ENCODE peak calls at places on chromosome 14, in six cellular contexts. One of them, this sample, is unnamed.

GRCh38 chr14:100989924-100990323 is 86.4 kb upstream of the RTL1 start:
- DNase-seq in tibial nerve: no peak
- DNase-seq in effector CD4-positive, alpha-beta T cell: no peak
- DNase-seq in GDM1: no peak
- DNase-seq in fibroblast of lung: no peak
- DNase-seq in skeletal muscle cell: no peak
- DNase-seq in this sample: no peak

GRCh38 chr14:105196228-105196960 is 15.3 kb upstream of the NUDT14 start:
- DNase-seq in skeletal muscle cell: no peak
- DNase-seq in effector CD4-positive, alpha-beta T cell: no peak
- DNase-seq in GDM1: no peak
- DNase-seq in fibroblast of lung: no peak
- DNase-seq in tibial nerve: no peak
- DNase-seq in this sample: no peak

GRCh38 chr14:73059326-73059725 is 992 bp downstream of the RBM25 start:
- DNase-seq in skeletal muscle cell: no peak
- DNase-seq in GDM1: no peak
- DNase-seq in fibroblast of lung: peak; percentile 28
- DNase-seq in effector CD4-positive, alpha-beta T cell: no peak
- DNase-seq in tibial nerve: no peak
- DNase-seq in this sample: no peak

GRCh38 chr14:85766295-85766694 is 236.4 kb downstream of the FLRT2 start:
- DNase-seq in tibial nerve: no peak
- DNase-seq in fibroblast of lung: no peak
- DNase-seq in GDM1: no peak
- DNase-seq in effector CD4-positive, alpha-beta T cell: no peak
- DNase-seq in skeletal muscle cell: no peak
- DNase-seq in this sample: no peak

GRCh38 chr14:70665448-70666363 is 24.0 kb downstream of the TTC9 start:
- DNase-seq in effector CD4-positive, alpha-beta T cell: no peak
- DNase-seq in skeletal muscle cell: no peak
- DNase-seq in fibroblast of lung: no peak
- DNase-seq in tibial nerve: no peak
- DNase-seq in GDM1: no peak
- DNase-seq in this sample: no peak

GRCh38 chr14:52397844-52398243 is 83.7 kb downstream of the PTGER2 start:
- DNase-seq in GDM1: no peak
- DNase-seq in tibial nerve: no peak
- DNase-seq in effector CD4-positive, alpha-beta T cell: no peak
- DNase-seq in skeletal muscle cell: no peak
- DNase-seq in fibroblast of lung: peak; percentile 32
- DNase-seq in this sample: no peak

GRCh38 chr14:104968153-104968527 is 10.0 kb downstream of the AHNAK2 start:
- DNase-seq in GDM1: no peak
- DNase-seq in effector CD4-positive, alpha-beta T cell: no peak
- DNase-seq in skeletal muscle cell: no peak
- DNase-seq in tibial nerve: peak; percentile 74
- DNase-seq in fibroblast of lung: peak; percentile 64
- DNase-seq in this sample: no peak

GRCh38 chr14:73995977-73996378 is 23.1 kb downstream of the ENTPD5 start:
- DNase-seq in GDM1: no peak
- DNase-seq in effector CD4-positive, alpha-beta T cell: no peak
- DNase-seq in fibroblast of lung: no peak
- DNase-seq in skeletal muscle cell: no peak
- DNase-seq in tibial nerve: no peak
- DNase-seq in this sample: no peak

GRCh38 chr14:80266930-80267329 is 55.6 kb upstream of the DIO2 start:
- DNase-seq in fibroblast of lung: no peak
- DNase-seq in tibial nerve: no peak
- DNase-seq in effector CD4-positive, alpha-beta T cell: no peak
- DNase-seq in GDM1: no peak
- DNase-seq in skeletal muscle cell: no peak
- DNase-seq in this sample: no peak

GRCh38 chr14:91377700-91378652 is 39.6 kb downstream of the CCDC88C start:
- DNase-seq in GDM1: no peak
- DNase-seq in effector CD4-positive, alpha-beta T cell: no peak
- DNase-seq in tibial nerve: no peak
- DNase-seq in skeletal muscle cell: no peak
- DNase-seq in fibroblast of lung: no peak
- DNase-seq in this sample: no peak

GRCh38 chr14:26917086-26917485 is 319.3 kb upstream of the NOVA1 start:
- DNase-seq in fibroblast of lung: peak; percentile 78
- DNase-seq in GDM1: no peak
- DNase-seq in skeletal muscle cell: peak; percentile 92
- DNase-seq in tibial nerve: peak; percentile 53
- DNase-seq in effector CD4-positive, alpha-beta T cell: no peak
- DNase-seq in this sample: no peak

GRCh38 chr14:32252030-32252670 is 49.1 kb upstream of the RNU6-8 start:
- DNase-seq in fibroblast of lung: peak; percentile 85
- DNase-seq in GDM1: peak; percentile 58
- DNase-seq in effector CD4-positive, alpha-beta T cell: peak; percentile 34
- DNase-seq in tibial nerve: peak; percentile 63
- DNase-seq in skeletal muscle cell: no peak
- DNase-seq in this sample: peak; percentile 64

GRCh38 chr14:96245710-96246534 is 10.1 kb upstream of the BDKRB1 start:
- DNase-seq in effector CD4-positive, alpha-beta T cell: no peak
- DNase-seq in tibial nerve: no peak
- DNase-seq in fibroblast of lung: no peak
- DNase-seq in skeletal muscle cell: no peak
- DNase-seq in GDM1: no peak
- DNase-seq in this sample: no peak

GRCh38 chr14:73211251-73211650 is 26.1 kb upstream of the PAPLN start:
- DNase-seq in GDM1: no peak
- DNase-seq in effector CD4-positive, alpha-beta T cell: no peak
- DNase-seq in fibroblast of lung: no peak
- DNase-seq in tibial nerve: no peak
- DNase-seq in skeletal muscle cell: no peak
- DNase-seq in this sample: no peak

GRCh38 chr14:68349900-68350323 is 443.0 kb downstream of the ZFP36L1 start:
- DNase-seq in skeletal muscle cell: peak; percentile 94
- DNase-seq in effector CD4-positive, alpha-beta T cell: no peak
- DNase-seq in GDM1: no peak
- DNase-seq in fibroblast of lung: peak; percentile 96
- DNase-seq in tibial nerve: no peak
- DNase-seq in this sample: no peak

GRCh38 chr14:99329711-99330315 is 57.8 kb upstream of the BCL11B start:
- DNase-seq in fibroblast of lung: no peak
- DNase-seq in skeletal muscle cell: no peak
- DNase-seq in effector CD4-positive, alpha-beta T cell: no peak
- DNase-seq in tibial nerve: no peak
- DNase-seq in GDM1: no peak
- DNase-seq in this sample: no peak